ENCODE peak calls at places on chromosomes 16 and 17, in six cellular contexts. Z, W, E, J, S and P are unnamed samples. For H3K27me3, the result is how much of the 10 kb centered on the place peaks cover.

GRCh38 chr17:78879679-78880186 is 23.3 kb downstream of the CEP295NL start:
- DNase-seq in Z (peak), W (peak), J (no peak), E (no peak), S (no peak), P (peak)

GRCh38 chr17:68580236-68580903 is 20.8 kb downstream of the FAM20A start:
- DNase-seq in S (no peak), E (no peak), J (no peak), W (peak), Z (peak), P (peak)

GRCh38 chr17:17570798-17571716 is 20.5 kb downstream of the PEMT start:
- DNase-seq in W (no peak), E (no peak), J (peak), S (no peak), Z (no peak), P (peak)

GRCh38 chr16:10136916-10137315 is 45.3 kb downstream of the GRIN2A start:
- DNase-seq in S (no peak), Z (no peak), E (peak), W (no peak), J (no peak), P (no peak)

GRCh38 chr17:1216209-1216937 is 36.6 kb upstream of the ABR start:
- DNase-seq in J (no peak), W (no peak), S (no peak), Z (no peak), E (peak), P (no peak)

GRCh38 chr17:80877829-80878303 is 113.8 kb upstream of the CHMP6 start:
- DNase-seq in Z (no peak), W (peak), S (no peak), E (no peak), J (no peak), P (peak)

GRCh38 chr17:50117202-50118040 is 12.5 kb downstream of the SAMD14 start:
- DNase-seq in E (peak), Z (peak), W (no peak), S (no peak), J (peak), P (peak)

GRCh38 chr16:54930034-54930938 is at the start of gene IRX5:
- DNase-seq in E (peak), S (peak), Z (peak), J (peak), W (peak), P (peak)

GRCh38 chr17:36495076-36495578 is 8.6 kb downstream of the ZNHIT3 start:
- DNase-seq in S (no peak), J (no peak), W (no peak), E (peak), Z (no peak), P (no peak)

GRCh38 chr17:51322390-51323029 is 62.2 kb downstream of the UTP18 start:
- DNase-seq in E (peak), Z (no peak), W (no peak), S (no peak), J (no peak), P (no peak)

GRCh38 chr16:54207837-54208236 is 78.8 kb downstream of the IRX3 start:
- DNase-seq in J (no peak), Z (no peak), E (no peak), W (no peak), S (no peak), P (no peak)

GRCh38 chr17:14903810-14904209 is 361.3 kb downstream of the PMP22 start:
- DNase-seq in E (no peak), S (no peak), Z (no peak), J (no peak), W (no peak), P (no peak)

GRCh38 chr16:28863929-28864886 is 565 bp downstream of the SH2B1 start:
- DNase-seq in J (no peak), W (no peak), Z (peak), S (no peak), E (peak), P (peak)

GRCh38 chr17:40605301-40605700 is 40.0 kb upstream of the CCR7 start:
- DNase-seq in W (no peak), S (no peak), Z (no peak), J (no peak), E (no peak), P (no peak)

GRCh38 chr17:50425682-50426471 is at the start of gene ACSF2:
- DNase-seq in Z (peak), J (peak), S (no peak), E (peak), W (peak), P (peak)

GRCh38 chr16:14369734-14370598 is 260.1 kb downstream of the PARN start:
- DNase-seq in S (peak), J (no peak), E (no peak), Z (no peak), W (peak), P (peak)

GRCh38 chr17:44186307-44187130 is at the start of gene TMUB2:
- DNase-seq in S (peak), W (peak), J (peak), Z (peak), E (peak), P (peak)

GRCh38 chr17:43211480-43212402 is at the start of gene TMEM106A:
- DNase-seq in W (peak), S (peak), J (peak), E (peak), Z (peak), P (peak)

GRCh38 chr16:52466998-52467397 is 79.9 kb downstream of the TOX3 start:
- DNase-seq in Z (no peak), J (no peak), E (no peak), S (no peak), W (no peak), P (no peak)

GRCh38 chr16:23014592-23014991 is 134.7 kb downstream of the USP31 start:
- DNase-seq in Z (no peak), W (no peak), S (no peak), J (no peak), E (no peak), P (no peak)
- H3K27me3 ChIP-seq in Z (under half), W (under half), S (under half), J (under half), E (under half), P (under half)

DNA sequence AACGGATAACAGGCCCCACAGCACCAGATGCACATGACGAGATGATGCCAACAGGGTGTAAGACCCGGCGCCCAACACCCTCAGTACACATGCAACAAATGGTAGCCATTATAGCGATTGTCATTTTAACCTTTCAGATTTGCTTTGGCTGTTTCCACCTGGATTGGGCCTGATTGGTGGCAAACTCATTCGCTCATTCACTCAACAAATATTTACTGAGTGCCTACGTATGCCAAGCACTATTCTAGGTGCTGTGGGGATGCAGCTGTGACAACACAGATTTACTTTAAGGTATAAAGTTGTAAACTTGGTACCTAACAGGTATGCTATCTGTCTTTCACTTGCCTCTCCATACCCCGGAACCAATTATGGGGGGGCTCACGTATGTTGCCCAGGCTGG is 66.8 kb downstream of the SRCIN1 start:
- DNase-seq in S (no peak), J (peak), E (no peak), W (no peak), Z (peak), P (no peak)
- H3K27me3 ChIP-seq in S (under half), J (under half), E (under half), W (half or more), Z (under half), P (under half)

GRCh38 chr16:79183571-79183970 is 417.0 kb downstream of the MAF start:
- DNase-seq in W (no peak), E (no peak), Z (no peak), J (no peak), S (no peak), P (no peak)
- H3K27me3 ChIP-seq in W (under half), E (under half), Z (under half), J (under half), S (under half), P (under half)

GRCh38 chr17:74859439-74860228 is at the start of gene GRIN2C:
- DNase-seq in J (no peak), W (no peak), S (no peak), E (peak), Z (no peak), P (no peak)

GRCh38 chr17:74856113-74856512 is 3.6 kb downstream of the GRIN2C start:
- DNase-seq in S (no peak), J (no peak), E (no peak), W (no peak), Z (no peak), P (no peak)

GRCh38 chr17:74860229-74860998 is 729 bp upstream of the GRIN2C start:
- DNase-seq in J (no peak), S (no peak), W (no peak), E (peak), Z (no peak), P (no peak)

GRCh38 chr17:74860999-74861553 is 1.4 kb upstream of the GRIN2C start:
- DNase-seq in J (no peak), W (no peak), S (no peak), Z (no peak), E (peak), P (no peak)

DNA sequence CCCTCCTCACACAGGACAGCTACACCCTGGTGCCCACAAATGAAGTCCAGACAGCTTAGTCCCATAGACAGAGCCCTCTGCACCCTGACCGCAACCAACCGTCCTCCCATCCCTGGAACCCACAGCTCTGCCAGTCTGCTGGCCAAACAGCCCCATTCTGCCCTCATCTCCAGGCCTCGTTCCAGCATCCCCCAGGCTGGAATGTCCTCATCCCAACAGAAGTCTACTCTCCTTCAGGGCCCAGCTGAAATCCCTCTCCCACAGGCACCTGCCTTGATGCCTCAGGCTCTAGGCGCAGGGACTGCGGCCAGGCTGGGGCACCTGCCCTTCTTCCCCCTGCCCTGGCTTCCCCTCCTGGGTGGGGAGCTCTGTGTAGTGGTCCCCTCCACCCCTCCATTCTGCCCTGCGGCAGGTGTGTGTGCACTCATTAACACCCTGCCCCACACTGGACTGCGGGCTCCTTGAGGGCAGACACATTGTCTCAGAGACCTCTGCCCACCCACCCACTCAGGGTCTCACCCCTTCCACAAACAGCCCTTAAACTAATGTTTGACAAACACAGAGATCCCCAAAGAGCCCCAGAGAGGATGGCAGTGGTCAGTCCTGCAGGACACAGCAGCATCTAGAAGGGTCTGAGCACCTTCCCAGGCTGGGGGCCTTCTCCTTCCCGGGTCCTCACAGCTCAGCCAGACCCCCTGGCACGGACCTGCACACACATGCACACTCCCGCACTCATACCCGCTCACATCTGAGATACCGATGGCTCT is 830 bp downstream of the GRIN2C start:
- DNase-seq in E (no peak), W (no peak), Z (no peak), S (no peak), J (no peak), P (no peak)
- H3K27me3 ChIP-seq in E (half or more), W (half or more), Z (under half), S (half or more), J (under half), P (under half)

GRCh38 chr16:21279501-21279900 is 1.4 kb upstream of the CRYM start:
- DNase-seq in E (no peak), S (no peak), W (no peak), J (no peak), Z (no peak), P (no peak)

GRCh38 chr16:21275529-21275928 is 2.6 kb downstream of the CRYM start:
- DNase-seq in E (no peak), Z (no peak), J (no peak), S (no peak), W (no peak), P (no peak)

GRCh38 chr16:21276090-21276489 is 2.0 kb downstream of the CRYM start:
- DNase-seq in W (no peak), Z (no peak), J (no peak), S (no peak), E (no peak), P (no peak)

GRCh38 chr16:21277045-21277926 is 804 bp downstream of the CRYM start:
- DNase-seq in Z (no peak), S (no peak), J (no peak), W (no peak), E (no peak), P (no peak)

GRCh38 chr16:21277927-21278706 is at the start of gene CRYM:
- DNase-seq in W (peak), J (peak), S (peak), E (peak), Z (peak), P (peak)
- H3K27me3 ChIP-seq in W (under half), J (under half), S (half or more), E (half or more), Z (under half), P (under half)

GRCh38 chr16:89171216-89172170 is at the start of gene CDH15:
- DNase-seq in E (peak), Z (peak), W (peak), J (peak), S (peak), P (peak)
- H3K27me3 ChIP-seq in E (under half), Z (under half), W (half or more), J (under half), S (half or more), P (under half)

DNA sequence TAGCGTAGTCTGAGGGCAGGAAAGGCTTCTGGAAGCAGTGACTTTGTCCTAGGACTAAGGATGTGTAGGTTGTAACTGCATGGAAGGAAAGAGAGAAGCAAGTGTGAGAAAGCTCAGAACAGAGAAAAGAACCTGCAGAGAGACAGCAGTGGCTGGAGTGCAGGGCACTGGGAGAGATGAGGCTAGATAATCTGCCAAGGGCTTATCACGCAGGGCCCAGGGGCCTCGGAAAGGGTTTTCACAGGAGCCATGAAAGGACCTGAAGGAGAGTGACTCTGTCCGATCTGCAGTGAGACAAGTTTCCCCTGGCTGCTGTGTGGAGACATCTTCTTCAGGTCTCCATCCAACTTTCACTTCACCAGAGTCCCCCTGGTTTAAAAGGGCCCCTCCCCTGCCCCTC is 7.1 kb upstream of the SRCAP start:
- DNase-seq in J (no peak), Z (no peak), S (no peak), E (peak), W (no peak), P (no peak)
- H3K27me3 ChIP-seq in J (under half), Z (under half), S (under half), E (half or more), W (under half), P (under half)

GRCh38 chr17:82124101-82124500 is 26.1 kb upstream of the FASN start:
- DNase-seq in E (no peak), W (no peak), J (no peak), Z (no peak), S (no peak), P (no peak)
- H3K27me3 ChIP-seq in E (under half), W (under half), J (under half), Z (under half), S (under half), P (under half)

GRCh38 chr17:77185137-77185536 is 44.4 kb downstream of the SEC14L1 start:
- DNase-seq in E (peak), W (no peak), J (no peak), S (no peak), Z (no peak), P (no peak)
- H3K27me3 ChIP-seq in E (under half), W (under half), J (under half), S (under half), Z (under half), P (under half)